ENCODE peak calls at places on chromosome 11, in six cellular contexts. K is iPS-NIHi11; P is stimulated activated naive CD4-positive, alpha-beta T cell; O is Right ventricle myocardium superior; U is right atrium auricular region; S is neural crest cell. Q is an unnamed sample.
A peak's percentile ranks its signal among the peaks of the same experiment; 100 is the strongest.

GRCh38 chr11:47980093-47980906 is at the start of gene PTPRJ:
- DNase-seq in S (peak; percentile 51), U (no peak), K (peak; percentile 91), O (peak; percentile 75), P (peak; percentile 39), Q (peak; percentile 24)

GRCh38 chr11:76579047-76579751 is 91.3 kb downstream of the LRRC32 start:
- DNase-seq in P (no peak), S (no peak), U (no peak), O (peak; percentile 67), K (no peak), Q (no peak)

GRCh38 chr11:93169950-93170561 is 27.7 kb downstream of the SLC36A4 start:
- DNase-seq in O (no peak), K (peak; percentile 8), P (no peak), U (no peak), S (no peak), Q (peak; percentile 6)

GRCh38 chr11:64724863-64725535 is 2.0 kb upstream of the NRXN2 start:
- DNase-seq in O (no peak), S (no peak), U (no peak), P (no peak), K (no peak), Q (no peak)

GRCh38 chr11:109027851-109028250 is 363.0 kb downstream of the DDX10 start:
- DNase-seq in P (no peak), S (no peak), U (no peak), O (no peak), K (no peak), Q (no peak)

GRCh38 chr11:27621440-27622161 is 78.7 kb downstream of the BDNF start:
- DNase-seq in K (no peak), O (no peak), S (no peak), U (no peak), P (no peak), Q (no peak)

GRCh38 chr11:133681901-133682300 is 149.6 kb upstream of the OPCML start:
- DNase-seq in U (no peak), P (no peak), S (no peak), K (peak; percentile 35), O (no peak), Q (no peak)

GRCh38 chr11:77117485-77117884 is 10.6 kb upstream of the MYO7A start:
- DNase-seq in P (no peak), S (no peak), K (no peak), U (no peak), O (peak; percentile 21), Q (no peak)

GRCh38 chr11:35260342-35260985 is 121.5 kb downstream of the CD44 start:
- DNase-seq in S (no peak), P (no peak), U (no peak), O (no peak), K (no peak), Q (peak; percentile 90)

GRCh38 chr11:17772704-17773600 is 38.4 kb downstream of the KCNC1 start:
- DNase-seq in S (no peak), O (no peak), U (no peak), K (no peak), P (no peak), Q (no peak)

Q was measured in HT1080.